ENCODE peak calls at places on chromosomes 1 and 21, in four cellular contexts. R is hepatocyte, W is DND-41, A is sigmoid colon. G is an unnamed sample.

GRCh38 chr1:13930151-13930550 is 230.2 kb downstream of the PRDM2 start:
- DNase-seq in R (no peak), A (no peak), W (peak; percentile 47), G (peak; percentile 61)

GRCh38 chr1:244874974-244875579 is 10.7 kb upstream of the HNRNPU start:
- DNase-seq in R (no peak), W (no peak), A (no peak), G (no peak)

GRCh38 chr1:87325982-87326738 is 2.5 kb upstream of the LMO4 start:
- DNase-seq in A (no peak), W (peak; percentile 55), R (peak; percentile 74), G (peak; percentile 66)

GRCh38 chr21:45747802-45748445 is 104.4 kb downstream of the PCBP3 start:
- DNase-seq in W (no peak), A (no peak), R (peak; percentile 37), G (no peak)

GRCh38 chr1:220528049-220528678 is at the start of gene MARK1:
- DNase-seq in R (peak; percentile 82), A (peak; percentile 87), W (no peak), G (peak; percentile 57)

GRCh38 chr21:41631564-41632461 is 123.9 kb upstream of the TMPRSS2 start:
- DNase-seq in R (peak; percentile 41), A (no peak), W (peak; percentile 71), G (no peak)

GRCh38 chr1:247576514-247576913 is 11.6 kb upstream of the OR2G2 start:
- DNase-seq in A (no peak), W (no peak), R (no peak), G (peak; percentile 25)

GRCh38 chr21:33069645-33069993 is 322 bp upstream of the OLIG1 start:
- DNase-seq in W (no peak), R (no peak), A (no peak), G (no peak)

GRCh38 chr1:8702121-8702520 is 115.3 kb downstream of the RERE start:
- DNase-seq in A (no peak), W (no peak), R (peak; percentile 58), G (peak; percentile 53)

GRCh38 chr1:206895837-206896242 is 1.4 kb upstream of the IL24 start:
- DNase-seq in A (no peak), R (no peak), W (no peak), G (no peak)

GRCh38 chr1:207393610-207394009 is 60.5 kb upstream of the CR2 start:
- DNase-seq in W (no peak), A (no peak), R (peak; percentile 57), G (no peak)

GRCh38 chr1:186303911-186304310 is 71.1 kb downstream of the TPR start:
- DNase-seq in W (no peak), A (no peak), R (no peak), G (no peak)

GRCh38 chr1:94612081-94612480 is 70.5 kb upstream of the F3 start:
- DNase-seq in R (peak; percentile 42), W (no peak), A (no peak), G (no peak)

GRCh38 chr1:194709439-194709838 is 1523.0 kb upstream of the B3GALT2 start:
- DNase-seq in A (no peak), R (no peak), W (no peak), G (no peak)

GRCh38 chr1:13582713-13583443 is 754 bp upstream of the PDPN start:
- DNase-seq in W (no peak), R (no peak), A (no peak), G (no peak)

GRCh38 chr21:15065381-15066230 is 806 bp upstream of the NRIP1 start:
- DNase-seq in A (peak; percentile 93), W (peak; percentile 84), R (peak; percentile 77), G (peak; percentile 48)

GRCh38 chr1:44631333-44631646 is 43.0 kb downstream of the TMEM53 start:
- DNase-seq in W (no peak), A (no peak), R (no peak), G (no peak)

GRCh38 chr1:112502827-112503226 is 5.9 kb upstream of the WNT2B start:
- DNase-seq in A (no peak), W (no peak), R (no peak), G (no peak)

GRCh38 chr21:24658926-24659325 is 948.4 kb downstream of the MRPL39 start:
- DNase-seq in R (no peak), W (no peak), A (no peak), G (no peak)

GRCh38 chr1:229714964-229715603 is 89.0 kb downstream of the URB2 start:
- DNase-seq in W (no peak), R (no peak), A (no peak), G (peak; percentile 60)

GRCh38 chr1:19597463-19598309 is 46.4 kb upstream of the NBL1 start:
- DNase-seq in W (no peak), A (no peak), R (peak; percentile 61), G (peak; percentile 66)

GRCh38 chr1:241356519-241357365 is at the start of gene RGS7:
- DNase-seq in W (no peak), A (peak; percentile 67), R (peak; percentile 86), G (peak; percentile 12)

GRCh38 chr1:46615735-46616134 is 876 bp downstream of the MOB3C start:
- DNase-seq in W (peak; percentile 35), A (peak; percentile 63), R (no peak), G (peak; percentile 58)

GRCh38 chr1:169368406-169368769 is 393 bp downstream of the BLZF1 start:
- DNase-seq in R (peak; percentile 26), W (peak; percentile 34), A (no peak), G (peak; percentile 40)

GRCh38 chr21:43609501-43610340 is 49.6 kb downstream of the HSF2BP start:
- DNase-seq in W (no peak), R (peak; percentile 68), A (peak; percentile 73), G (no peak)

GRCh38 chr21:45088729-45089128 is 14.3 kb downstream of the ADARB1 start:
- DNase-seq in W (peak; percentile 25), A (no peak), R (no peak), G (no peak)

GRCh38 chr1:16151200-16151708 is 4.6 kb downstream of the EPHA2 start:
- DNase-seq in W (peak; percentile 64), A (no peak), R (no peak), G (no peak)

GRCh38 chr21:33198346-33199135 is 31.2 kb upstream of the IFNAR2 start:
- DNase-seq in W (no peak), R (no peak), A (peak; percentile 75), G (no peak)

GRCh38 chr1:7478797-7479499 is 292.1 kb upstream of the VAMP3 start:
- DNase-seq in W (no peak), R (peak; percentile 80), A (peak; percentile 94), G (peak; percentile 63)

DNA sequence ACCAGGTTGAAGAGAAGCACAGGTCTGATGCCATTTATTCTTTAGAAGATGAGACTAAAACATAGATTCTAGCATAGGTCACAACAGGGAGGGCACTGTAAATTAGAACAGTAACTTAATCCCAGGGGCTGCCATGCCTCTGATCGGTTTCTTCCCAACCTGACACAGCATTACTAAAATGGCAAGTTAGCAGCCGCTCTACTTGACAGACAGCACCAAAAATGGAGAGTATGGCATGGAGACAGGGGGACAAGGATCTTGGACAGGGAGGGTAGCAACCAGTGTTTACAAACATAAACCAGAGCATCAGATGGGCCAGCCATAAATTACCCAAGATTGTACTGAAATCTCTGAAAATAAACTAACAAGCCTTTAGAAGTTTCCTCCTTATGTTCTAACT is 5.9 kb downstream of the DUSP10 start:
- DNase-seq in A (no peak), W (no peak), R (no peak), G (no peak)
- H3K4me3 ChIP-seq in A (no peak overlapping the region), W (no peak overlapping the region), R (no peak overlapping the region), G (peak overlapping the region; percentile 26)

GRCh38 chr1:152926091-152926490 is 17.7 kb downstream of the IVL start:
- DNase-seq in W (no peak), R (no peak), A (no peak), G (peak; percentile 67)
- TF ChIP-seq CTCF in W (peak; percentile 50), R (no peak), A (no peak), G (peak; percentile 85)

DNA sequence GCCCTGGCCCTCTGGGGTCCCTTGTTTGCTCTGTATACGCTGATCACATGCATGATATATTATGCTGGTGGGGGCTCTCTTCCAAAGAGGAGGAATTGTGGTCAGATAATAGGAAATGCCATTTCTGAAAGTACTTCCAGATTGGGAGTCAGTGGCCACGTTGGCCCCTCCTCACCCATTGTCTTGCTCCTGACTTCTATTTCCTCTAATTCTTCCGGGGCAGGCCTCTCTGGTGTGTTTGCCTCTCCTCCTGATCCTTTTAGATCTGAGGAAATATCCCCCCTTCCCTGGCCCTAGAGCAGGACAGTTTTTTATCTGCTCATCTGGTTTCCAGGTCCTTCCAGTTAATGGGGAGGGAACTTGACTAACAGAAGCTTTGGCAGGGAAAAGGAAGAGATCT is 2.9 kb downstream of the VANGL2 start:
- DNase-seq in W (no peak), A (no peak), R (peak; percentile 0), G (no peak)
- H3K4me3 ChIP-seq in W (no peak overlapping the region), A (no peak overlapping the region), R (no peak overlapping the region), G (no peak overlapping the region)

DNA sequence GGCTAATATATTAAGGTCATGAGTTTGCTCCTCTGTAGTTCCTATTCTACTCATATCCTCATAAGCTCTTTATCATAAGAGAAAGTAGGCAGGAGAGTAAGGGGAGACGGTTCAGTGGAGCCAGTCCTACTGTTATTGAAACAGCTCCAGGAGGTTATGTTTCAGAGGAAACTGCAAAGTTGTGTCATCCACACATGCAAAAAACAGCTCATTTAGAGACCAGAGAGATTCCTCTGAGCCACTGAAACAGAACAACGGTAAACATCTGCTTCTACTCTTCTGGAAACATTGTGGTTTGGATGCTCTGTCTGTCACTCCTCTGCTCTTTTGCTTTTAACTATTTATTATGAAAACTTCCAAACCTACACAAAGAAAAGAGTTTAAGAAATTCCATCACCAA is 66.3 kb upstream of the PPP2R5A start:
- DNase-seq in A (no peak), R (no peak), W (no peak), G (peak; percentile 87)
- TF ChIP-seq CTCF in A (no peak), R (no peak), W (no peak), G (no peak)

GRCh38 chr1:178649582-178650350 is 75.3 kb upstream of the RALGPS2 start:
- DNase-seq in A (no peak), W (no peak), R (no peak), G (no peak)
- H3K4me3 ChIP-seq in A (no peak overlapping the region), W (no peak overlapping the region), R (no peak overlapping the region), G (no peak overlapping the region)

DNA sequence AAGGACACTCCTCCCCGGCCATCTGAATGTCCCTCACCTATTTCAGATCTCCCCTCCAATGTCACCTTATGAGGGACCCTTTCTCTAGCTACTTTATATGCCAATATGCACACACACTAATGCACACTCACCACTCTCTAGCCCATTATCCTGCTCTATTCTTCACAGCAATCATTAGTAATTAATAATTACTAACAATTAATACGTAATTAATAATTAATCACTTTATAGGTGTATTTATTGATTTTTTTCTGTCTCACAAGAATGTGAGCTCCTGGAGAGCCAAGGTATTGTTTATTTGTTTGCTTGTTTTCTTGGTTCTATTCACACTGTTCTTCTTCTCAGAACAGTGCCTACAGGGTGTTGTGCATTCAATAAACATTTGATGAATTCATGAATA is 385.2 kb upstream of the DUSP10 start:
- DNase-seq in W (no peak), R (no peak), A (no peak), G (no peak)
- TF ChIP-seq CTCF in W (no peak), R (no peak), A (no peak), G (no peak)